ENCODE peak calls at places on chromosomes 12 and 14, in nine cellular contexts. G, S, B, X, Q, Y, O, H and V are unnamed samples.

GRCh38 chr12:108371801-108372344 is 32.8 kb upstream of the CMKLR1 start:
- DNase-seq in O (no peak), X (no peak), G (no peak), Q (no peak), B (no peak), Y (no peak), H (no peak), S (peak; percentile 73), V (no peak)

GRCh38 chr12:115998119-115998633 is 279.3 kb downstream of the MED13L start:
- DNase-seq in H (peak; percentile 58), X (peak; percentile 57), B (peak; percentile 41), G (no peak), Q (no peak), O (peak; percentile 25), S (peak; percentile 56), Y (no peak), V (peak; percentile 64)

GRCh38 chr14:65054471-65055085 is 47.7 kb downstream of the MAX start:
- DNase-seq in X (no peak), B (no peak), G (no peak), Y (no peak), H (no peak), O (no peak), Q (no peak), S (no peak), V (no peak)

GRCh38 chr12:31227401-31227981 is 98.5 kb downstream of the SINHCAF start:
- DNase-seq in Y (no peak), H (no peak), S (no peak), O (no peak), Q (no peak), X (no peak), G (no peak), B (no peak), V (no peak)

GRCh38 chr14:68373847-68374582 is 418.9 kb downstream of the ZFP36L1 start:
- DNase-seq in H (no peak), O (peak; percentile 38), S (no peak), B (no peak), G (no peak), X (no peak), Q (no peak), Y (no peak), V (no peak)

GRCh38 chr12:25121916-25122315 is 73.0 kb downstream of the DNAI7 start:
- DNase-seq in H (no peak), Q (no peak), Y (no peak), X (no peak), G (no peak), O (no peak), B (no peak), S (no peak), V (no peak)

GRCh38 chr12:32230607-32230982 is 123.9 kb downstream of the BICD1 start:
- DNase-seq in Q (no peak), B (no peak), G (no peak), Y (no peak), O (no peak), X (no peak), H (no peak), S (no peak), V (no peak)

GRCh38 chr12:88063375-88063774 is 34.2 kb upstream of the C12orf50 start:
- DNase-seq in O (peak; percentile 19), B (no peak), H (no peak), S (no peak), Y (no peak), G (no peak), X (no peak), Q (no peak), V (no peak)

GRCh38 chr12:62686938-62687337 is 220.3 kb downstream of the MON2 start:
- DNase-seq in Y (no peak), G (no peak), Q (no peak), X (peak; percentile 16), B (no peak), H (no peak), O (no peak), S (no peak), V (no peak)

GRCh38 chr12:29782285-29782820 is 1.4 kb downstream of the TMTC1 start:
- DNase-seq in H (peak; percentile 79), S (peak; percentile 86), X (no peak), Q (no peak), O (peak; percentile 53), Y (peak; percentile 62), B (no peak), G (no peak), V (no peak)

GRCh38 chr14:29390046-29390841 is 537.4 kb downstream of the PRKD1 start:
- DNase-seq in H (no peak), S (no peak), G (no peak), B (no peak), X (no peak), O (no peak), Q (no peak), Y (no peak), V (no peak)

GRCh38 chr12:26941251-26941650 is 3.0 kb downstream of the FGFR1OP2 start:
- DNase-seq in H (no peak), S (no peak), B (no peak), O (no peak), Y (no peak), G (no peak), Q (no peak), X (no peak), V (no peak)

GRCh38 chr14:90721619-90722305 is 94.5 kb downstream of the TTC7B start:
- DNase-seq in Q (no peak), H (peak; percentile 56), X (no peak), B (no peak), G (no peak), Y (no peak), O (no peak), S (peak; percentile 43), V (peak; percentile 24)

GRCh38 chr12:42958271-42958674 is 368.7 kb upstream of the PRICKLE1 start:
- DNase-seq in X (no peak), O (no peak), B (no peak), Y (no peak), S (no peak), H (no peak), Q (no peak), G (no peak), V (no peak)

GRCh38 chr12:106428379-106428778 is 70.8 kb downstream of the POLR3B start:
- DNase-seq in S (no peak), H (no peak), O (no peak), Y (no peak), G (no peak), X (no peak), B (no peak), Q (no peak), V (no peak)

GRCh38 chr14:96929969-96930368 is 132.8 kb downstream of the VRK1 start:
- DNase-seq in Q (no peak), X (no peak), S (no peak), H (no peak), O (no peak), Y (no peak), G (no peak), B (no peak), V (no peak)

GRCh38 chr12:86719381-86719780 is 463.2 kb upstream of the MGAT4C start:
- DNase-seq in H (peak; percentile 87), Q (no peak), G (no peak), S (peak; percentile 12), Y (no peak), O (no peak), B (no peak), X (peak; percentile 45), V (no peak)

GRCh38 chr14:23434488-23435219 is 806 bp downstream of the MYH7 start:
- DNase-seq in S (no peak), Y (no peak), X (no peak), H (no peak), Q (no peak), B (no peak), O (no peak), G (no peak), V (no peak)